ENCODE peak calls at places on chromosomes 2 and 18, in five cellular contexts. Y is A549, B is HepG2, R is GM12878, S is H1. L is an unnamed sample.

GRCh38 chr18:78123144-78123909 is 856.3 kb upstream of the SALL3 start:
- DNase-seq in Y (no peak), B (no peak), R (no peak), S (no peak), L (no peak)

GRCh38 chr18:60466671-60467070 is 94.1 kb upstream of the MC4R start:
- DNase-seq in Y (no peak), B (no peak), R (no peak), S (no peak), L (no peak)

GRCh38 chr2:71299507-71299906 is 32.1 kb upstream of the ZNF638 start:
- DNase-seq in Y (peak; percentile 41), B (peak; percentile 40), R (no peak), S (no peak), L (peak; percentile 44)

GRCh38 chr2:102056079-102056581 is 64.4 kb downstream of the IL1R2 start:
- DNase-seq in Y (no peak), B (no peak), R (no peak), S (no peak), L (peak; percentile 57)

GRCh38 chr2:15731213-15731888 is 139.7 kb downstream of the DDX1 start:
- DNase-seq in Y (no peak), B (no peak), R (no peak), S (no peak), L (no peak)

GRCh38 chr18:10473152-10473551 is 18.7 kb downstream of the APCDD1 start:
- DNase-seq in Y (no peak), B (no peak), R (no peak), S (no peak), L (no peak)

GRCh38 chr2:133532919-133533318 is 35.3 kb downstream of the NCKAP5 start:
- DNase-seq in Y (peak; percentile 5), B (no peak), R (no peak), S (no peak), L (no peak)

GRCh38 chr2:20744366-20745335 is 77.7 kb downstream of the GDF7 start:
- DNase-seq in Y (no peak), B (no peak), R (peak; percentile 42), S (no peak), L (no peak)

GRCh38 chr2:233912799-233913423 is 4.3 kb upstream of the TRPM8 start:
- DNase-seq in Y (peak; percentile 12), B (peak; percentile 41), R (no peak), S (no peak), L (no peak)

GRCh38 chr2:218445602-218446001 is 26.7 kb downstream of the VIL1 start:
- DNase-seq in Y (no peak), B (no peak), R (no peak), S (no peak), L (no peak)

GRCh38 chr2:207315131-207315530 is 149.4 kb upstream of the KLF7 start:
- DNase-seq in Y (no peak), B (no peak), R (no peak), S (no peak), L (no peak)

GRCh38 chr2:152426801-152427200 is 91.8 kb downstream of the FMNL2 start:
- DNase-seq in Y (no peak), B (no peak), R (no peak), S (no peak), L (no peak)

GRCh38 chr2:85846411-85846810 is 42.4 kb downstream of the ST3GAL5 start:
- DNase-seq in Y (no peak), B (no peak), R (no peak), S (no peak), L (no peak)

GRCh38 chr18:74996055-74996454 is 212.9 kb downstream of the PTGR3 start:
- DNase-seq in Y (no peak), B (no peak), R (no peak), S (no peak), L (no peak)

GRCh38 chr2:77336013-77336412 is 186.2 kb downstream of the LRRTM4 start:
- DNase-seq in Y (no peak), B (no peak), R (no peak), S (no peak), L (no peak)

GRCh38 chr2:23220687-23221086 is 164.3 kb upstream of the KLHL29 start:
- DNase-seq in Y (no peak), B (no peak), R (no peak), S (no peak), L (no peak)

GRCh38 chr2:104849618-104850097 is 4.3 kb upstream of the POU3F3 start:
- DNase-seq in Y (no peak), B (peak; percentile 47), R (no peak), S (no peak), L (peak; percentile 43)

GRCh38 chr2:59312967-59313943 is 1072.1 kb upstream of the FANCL start:
- DNase-seq in Y (no peak), B (no peak), R (no peak), S (no peak), L (no peak)

GRCh38 chr2:96144481-96145027 is 686 bp downstream of the DUSP2 start:
- DNase-seq in Y (no peak), B (no peak), R (no peak), S (no peak), L (no peak)

GRCh38 chr18:79527656-79528055 is 131.9 kb downstream of the NFATC1 start:
- DNase-seq in Y (no peak), B (no peak), R (no peak), S (no peak), L (no peak)

GRCh38 chr2:80233333-80233732 is 71.2 kb downstream of the LRRTM1 start:
- DNase-seq in Y (no peak), B (no peak), R (no peak), S (no peak), L (no peak)

GRCh38 chr2:96146151-96146880 is 1.1 kb upstream of the DUSP2 start:
- DNase-seq in Y (no peak), B (no peak), R (peak; percentile 70), S (no peak), L (peak; percentile 67)

GRCh38 chr2:42223067-42223636 is 54.0 kb downstream of the EML4 start:
- DNase-seq in Y (no peak), B (no peak), R (no peak), S (no peak), L (no peak)

GRCh38 chr2:42224422-42225067 is 55.4 kb downstream of the EML4 start:
- DNase-seq in Y (no peak), B (no peak), R (no peak), S (no peak), L (no peak)

GRCh38 chr2:42225573-42225972 is 56.4 kb downstream of the EML4 start:
- DNase-seq in Y (no peak), B (no peak), R (no peak), S (no peak), L (no peak)

GRCh38 chr2:42227491-42227890 is 58.3 kb downstream of the EML4 start:
- DNase-seq in Y (no peak), B (peak; percentile 16), R (no peak), S (no peak), L (no peak)

GRCh38 chr2:42223822-42224268 is 54.7 kb downstream of the EML4 start:
- DNase-seq in Y (no peak), B (no peak), R (no peak), S (no peak), L (no peak)
- TF ChIP-seq HDAC2 in Y (no peak), B (no peak), R (no peak), S (no peak), L (no peak)

GRCh38 chr2:38037757-38038615 is 38.0 kb downstream of the CYP1B1 start:
- DNase-seq in Y (no peak), B (no peak), R (peak; percentile 76), S (no peak), L (no peak)
- TF ChIP-seq HDAC2 in Y (no peak), B (no peak), R (no peak), S (no peak), L (no peak)

GRCh38 chr2:191049728-191050639 is 36.0 kb upstream of the STAT1 start:
- DNase-seq in Y (no peak), B (peak; percentile 76), R (peak; percentile 16), S (no peak), L (no peak)
- TF ChIP-seq HDAC2 in Y (no peak), B (no peak), R (no peak), S (no peak), L (no peak)

DNA sequence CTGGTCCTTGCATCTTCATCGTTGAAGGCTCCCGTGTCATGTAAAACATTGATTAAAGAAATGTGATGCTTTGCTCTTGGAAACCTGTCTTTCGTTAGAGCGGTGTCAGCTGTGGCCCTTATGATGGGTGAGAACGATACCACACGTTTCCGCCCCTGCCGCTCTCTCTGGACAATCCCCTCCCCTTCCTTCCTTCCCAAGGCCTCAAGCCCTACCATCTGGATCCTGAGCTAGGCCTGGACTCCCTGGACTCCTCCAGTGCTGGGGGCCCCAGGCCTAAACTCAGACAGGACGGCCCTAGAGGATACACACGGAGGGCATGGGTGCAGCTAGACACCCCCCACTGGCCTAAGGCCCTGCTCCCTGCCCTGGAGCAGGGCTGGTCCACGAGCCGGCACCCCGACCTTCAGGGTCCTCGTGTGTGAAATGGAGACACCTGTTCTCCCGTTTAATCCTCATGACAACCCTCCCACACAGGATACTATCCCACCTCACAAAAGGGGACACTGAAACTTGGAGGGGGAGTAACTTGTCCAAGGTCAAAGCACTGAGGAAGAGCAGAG is 13.2 kb downstream of the BIN1 start:
- DNase-seq in Y (no peak), B (no peak), R (no peak), S (no peak), L (no peak)
- TF ChIP-seq HDAC2 in Y (no peak), B (no peak), R (no peak), S (no peak), L (no peak)

GRCh38 chr18:58135806-58136331 is 91.8 kb downstream of the NEDD4L start:
- DNase-seq in Y (peak; percentile 61), B (peak; percentile 31), R (peak; percentile 45), S (peak; percentile 43), L (peak; percentile 80)
- TF ChIP-seq HDAC2 in Y (no peak), B (no peak), R (no peak), S (no peak), L (no peak)